ENCODE peak calls at places on chromosomes 3 and 15, in five cellular contexts. B is right cardiac atrium, L is fibroblast of pulmonary artery, F is mesenchymal stem cell, M is lower lobe of right lung. R is an unnamed sample.

GRCh38 chr3:32414527-32415202 is 23.0 kb downstream of the CMTM7 start:
- DNase-seq in B (peak; percentile 57), L (peak; percentile 94), F (no peak), M (no peak), R (peak; percentile 54)

GRCh38 chr3:11703185-11703584 is 59.5 kb upstream of the VGLL4 start:
- DNase-seq in B (no peak), L (no peak), F (no peak), M (no peak), R (no peak)

GRCh38 chr3:160227389-160227788 is 2.2 kb downstream of the C3orf80 start:
- DNase-seq in B (no peak), L (no peak), F (no peak), M (no peak), R (no peak)

GRCh38 chr15:67833504-67834248 is 6.2 kb downstream of the RNU6-1 start:
- DNase-seq in B (no peak), L (peak; percentile 34), F (peak; percentile 50), M (no peak), R (peak; percentile 23)

GRCh38 chr15:90989040-90989768 is 5.1 kb downstream of the PRC1 start:
- DNase-seq in B (no peak), L (no peak), F (no peak), M (no peak), R (no peak)

GRCh38 chr15:40782609-40783227 is 12.9 kb downstream of the C15orf62 start:
- DNase-seq in B (peak; percentile 77), L (no peak), F (peak; percentile 34), M (peak; percentile 85), R (peak; percentile 30)

GRCh38 chr3:45921158-45922038 is 21.9 kb upstream of the CXCR6 start:
- DNase-seq in B (no peak), L (no peak), F (no peak), M (no peak), R (no peak)

GRCh38 chr15:66711886-66712285 is 9.8 kb downstream of the SMAD6 start:
- DNase-seq in B (no peak), L (no peak), F (peak; percentile 44), M (no peak), R (no peak)

GRCh38 chr3:152785051-152785450 is 49.9 kb upstream of the P2RY1 start:
- DNase-seq in B (no peak), L (no peak), F (no peak), M (no peak), R (no peak)

GRCh38 chr3:153209596-153209995 is 47.6 kb downstream of the RAP2B start:
- DNase-seq in B (peak; percentile 51), L (peak; percentile 56), F (peak; percentile 24), M (peak; percentile 73), R (peak; percentile 29)

GRCh38 chr3:159732172-159733111 is 256.2 kb upstream of the IL12A start:
- DNase-seq in B (peak; percentile 29), L (peak; percentile 39), F (peak; percentile 76), M (no peak), R (peak; percentile 65)

GRCh38 chr3:166445865-166446264 is 608.6 kb upstream of the BCHE start:
- DNase-seq in B (no peak), L (no peak), F (no peak), M (no peak), R (no peak)

GRCh38 chr3:107216711-107217110 is 160.5 kb upstream of the CCDC54 start:
- DNase-seq in B (peak; percentile 78), L (peak; percentile 99), F (peak; percentile 89), M (no peak), R (peak; percentile 99)

GRCh38 chr15:28975766-28976179 is 90.0 kb downstream of the APBA2 start:
- DNase-seq in B (no peak), L (peak; percentile 66), F (peak; percentile 64), M (no peak), R (peak; percentile 71)

GRCh38 chr15:45134682-45135604 is 5.1 kb downstream of the DUOX1 start:
- DNase-seq in B (peak; percentile 73), L (no peak), F (no peak), M (peak; percentile 70), R (no peak)

GRCh38 chr3:55910543-55910942 is 423.4 kb upstream of the WNT5A start:
- DNase-seq in B (no peak), L (no peak), F (no peak), M (no peak), R (no peak)

GRCh38 chr3:42090973-42091731 is at the start of gene TRAK1:
- DNase-seq in B (peak; percentile 78), L (peak; percentile 82), F (no peak), M (no peak), R (peak; percentile 66)

GRCh38 chr3:14428087-14429067 is 26.0 kb downstream of the SLC6A6 start:
- DNase-seq in B (peak; percentile 74), L (no peak), F (no peak), M (no peak), R (no peak)

GRCh38 chr3:53342353-53342752 is 5.0 kb downstream of the DCP1A start:
- DNase-seq in B (no peak), L (peak; percentile 64), F (no peak), M (no peak), R (no peak)

GRCh38 chr3:49006591-49007067 is 562 bp upstream of the WDR6 start:
- DNase-seq in B (peak; percentile 78), L (peak; percentile 63), F (peak; percentile 65), M (no peak), R (peak; percentile 71)

GRCh38 chr15:85770014-85770721 is 24.6 kb downstream of the KLHL25 start:
- DNase-seq in B (peak; percentile 60), L (no peak), F (no peak), M (no peak), R (no peak)

GRCh38 chr15:31098953-31099740 is 2.4 kb downstream of the TRPM1 start:
- DNase-seq in B (no peak), L (no peak), F (no peak), M (no peak), R (no peak)

GRCh38 chr15:90001062-90001682 is at the start of gene ZNF710:
- DNase-seq in B (peak; percentile 82), L (peak; percentile 70), F (peak; percentile 79), M (peak; percentile 50), R (peak; percentile 72)

GRCh38 chr3:16052964-16053363 is 121.5 kb upstream of the GALNT15 start:
- DNase-seq in B (no peak), L (no peak), F (peak; percentile 44), M (no peak), R (no peak)

GRCh38 chr3:16058511-16058910 is 116.0 kb upstream of the GALNT15 start:
- DNase-seq in B (no peak), L (no peak), F (no peak), M (no peak), R (no peak)

GRCh38 chr3:16053794-16054193 is 120.7 kb upstream of the GALNT15 start:
- DNase-seq in B (no peak), L (no peak), F (no peak), M (no peak), R (no peak)

GRCh38 chr3:16056210-16056607 is 118.3 kb upstream of the GALNT15 start:
- DNase-seq in B (peak; percentile 69), L (peak; percentile 57), F (peak; percentile 42), M (no peak), R (peak; percentile 83)

GRCh38 chr3:16055606-16056209 is 118.8 kb upstream of the GALNT15 start:
- DNase-seq in B (no peak), L (no peak), F (no peak), M (no peak), R (no peak)
- H3K4me3 ChIP-seq in B (no peak overlapping the region), L (no peak overlapping the region), F (no peak overlapping the region), M (no peak overlapping the region), R (no peak overlapping the region)

GRCh38 chr3:40499952-40500351 is 5.9 kb upstream of the ZNF620 start:
- DNase-seq in B (no peak), L (no peak), F (no peak), M (no peak), R (no peak)

GRCh38 chr3:40505599-40506462 is at the start of gene ZNF620:
- DNase-seq in B (peak; percentile 87), L (peak; percentile 65), F (peak; percentile 48), M (peak; percentile 87), R (peak; percentile 73)

GRCh38 chr3:40504636-40505430 is 1.0 kb upstream of the ZNF620 start:
- DNase-seq in B (no peak), L (peak; percentile 98), F (peak; percentile 97), M (no peak), R (peak; percentile 99)
- H3K4me3 ChIP-seq in B (no peak overlapping the region), L (no peak overlapping the region), F (no peak overlapping the region), M (peak overlapping the region; percentile 71), R (no peak overlapping the region)

DNA sequence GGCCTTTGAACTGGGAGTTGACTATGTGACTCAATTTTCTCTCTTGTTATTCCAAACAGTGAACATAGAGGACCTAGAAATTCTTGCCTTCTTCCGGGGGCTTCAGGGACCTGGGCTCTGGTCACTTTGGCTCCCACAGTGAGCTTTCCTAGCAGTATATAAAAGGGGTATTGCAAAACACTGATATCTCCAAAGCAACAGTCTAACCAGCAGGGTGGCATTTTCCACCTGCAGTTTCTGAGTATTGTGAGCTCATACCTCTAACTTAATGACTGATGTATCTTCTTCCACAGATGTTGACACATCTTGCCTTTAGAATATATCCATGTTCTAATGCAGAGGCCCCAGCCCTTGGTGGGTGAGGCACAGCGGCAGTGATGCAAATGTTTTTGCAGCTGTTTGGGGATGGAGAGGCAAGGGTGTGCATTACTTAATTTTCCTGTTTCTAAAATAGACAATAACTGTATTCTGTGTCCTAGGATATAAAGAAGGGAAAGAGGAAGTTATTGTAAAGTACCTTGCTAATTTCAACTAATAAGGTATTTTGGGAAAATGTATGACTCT is 45.7 kb upstream of the ADGRG7 start:
- DNase-seq in B (no peak), L (no peak), F (no peak), M (no peak), R (no peak)
- H3K4me3 ChIP-seq in B (no peak overlapping the region), L (no peak overlapping the region), F (no peak overlapping the region), M (no peak overlapping the region), R (no peak overlapping the region)

DNA sequence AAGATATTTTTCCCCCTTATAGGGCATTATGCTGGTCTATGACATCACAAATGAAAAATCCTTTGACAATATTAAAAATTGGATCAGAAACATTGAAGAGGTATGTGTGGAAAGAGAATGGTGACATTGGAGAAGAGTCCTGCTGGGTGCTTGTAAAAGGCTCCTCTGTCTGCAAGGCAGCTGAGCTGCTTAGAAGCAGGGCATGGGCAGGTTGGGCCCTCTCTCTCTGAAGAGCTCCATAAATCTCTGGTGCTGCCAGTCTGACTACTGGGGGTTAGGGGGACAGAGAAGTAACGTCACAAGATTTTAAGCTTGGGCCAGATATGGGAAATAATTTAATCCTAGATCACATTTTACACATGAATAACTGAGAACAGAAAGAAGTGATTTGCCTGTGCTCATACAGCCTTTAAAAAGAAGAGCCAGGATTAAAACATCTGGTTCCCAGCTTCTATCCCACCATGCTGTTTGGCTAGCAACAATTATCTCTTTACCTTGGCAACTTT is 21.9 kb upstream of the APH1B start:
- DNase-seq in B (no peak), L (no peak), F (no peak), M (no peak), R (no peak)
- H3K4me3 ChIP-seq in B (no peak overlapping the region), L (no peak overlapping the region), F (no peak overlapping the region), M (no peak overlapping the region), R (no peak overlapping the region)

DNA sequence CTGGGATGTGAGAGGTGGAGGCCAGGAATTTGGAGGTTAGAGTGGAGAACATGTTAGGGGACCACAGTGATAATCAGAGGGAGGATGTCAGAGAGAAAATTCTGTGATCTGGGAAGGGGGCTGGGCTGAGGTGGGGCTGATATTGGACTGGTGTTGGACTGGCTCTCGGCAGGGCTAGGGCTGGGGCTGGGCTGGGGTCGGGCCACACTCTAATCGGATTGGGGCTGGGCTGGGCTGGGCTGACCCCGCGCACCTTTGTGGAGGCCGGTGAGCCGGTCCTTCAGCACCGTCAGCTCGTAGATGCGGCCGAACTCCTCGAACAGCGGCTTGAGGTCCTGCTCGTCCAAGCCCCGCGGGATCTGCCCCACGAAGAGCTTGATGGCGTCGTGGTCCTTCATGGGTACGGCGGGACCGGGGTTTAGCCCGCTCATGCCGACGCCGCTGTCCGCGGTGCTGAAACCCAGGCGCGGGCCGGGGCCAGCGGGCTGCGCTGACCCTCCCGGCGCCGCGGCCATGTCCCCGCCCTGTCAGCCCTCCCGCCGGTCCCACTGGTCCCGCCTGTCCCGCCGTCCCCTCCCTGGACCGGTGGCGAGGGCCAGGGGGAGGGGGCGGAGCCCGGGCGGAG is 485 bp downstream of the CELF6 start:
- DNase-seq in B (peak; percentile 90), L (peak; percentile 65), F (peak; percentile 66), M (peak; percentile 84), R (peak; percentile 64)
- H3K4me3 ChIP-seq in B (peak overlapping the region; percentile 80), L (peak overlapping the region; percentile 55), F (peak overlapping the region; percentile 41), M (peak overlapping the region; percentile 61), R (peak overlapping the region; percentile 58)

R was measured in fibroblast of villous mesenchyme.